ENCODE peak calls at places on chromosomes 16 and 17, in seven cellular contexts. B, E, C, R, J, Y and S are unnamed samples.

GRCh38 chr17:48724241-48725004 is 1.4 kb downstream of the PRAC2 start:
- DNase-seq in B (peak; percentile 82), E (peak; percentile 80), C (peak; percentile 64), R (peak; percentile 91), J (peak; percentile 73), Y (peak; percentile 58), S (peak; percentile 52)

GRCh38 chr17:6636105-6636504 is 4.4 kb downstream of the KIAA0753 start:
- DNase-seq in B (no peak), E (no peak), C (no peak), R (no peak), J (no peak), Y (no peak), S (no peak)

GRCh38 chr16:81645303-81645702 is 133.8 kb upstream of the PLCG2 start:
- DNase-seq in B (no peak), E (no peak), C (no peak), R (peak; percentile 37), J (peak; percentile 96), Y (no peak), S (no peak)

GRCh38 chr17:21250719-21251305 is 2.4 kb downstream of the NATD1 start:
- DNase-seq in B (no peak), E (no peak), C (no peak), R (no peak), J (no peak), Y (no peak), S (no peak)

GRCh38 chr17:59401725-59402124 is 70.3 kb downstream of the YPEL2 start:
- DNase-seq in B (no peak), E (no peak), C (no peak), R (no peak), J (no peak), Y (no peak), S (no peak)

GRCh38 chr16:62678796-62679195 is 642.6 kb upstream of the CDH8 start:
- DNase-seq in B (no peak), E (no peak), C (no peak), R (no peak), J (no peak), Y (no peak), S (no peak)

GRCh38 chr17:77853208-77853977 is 105.1 kb upstream of the TNRC6C start:
- DNase-seq in B (no peak), E (no peak), C (no peak), R (no peak), J (no peak), Y (no peak), S (no peak)

GRCh38 chr17:57068222-57068658 is 16.8 kb upstream of the AKAP1 start:
- DNase-seq in B (no peak), E (no peak), C (no peak), R (no peak), J (peak; percentile 34), Y (no peak), S (no peak)

GRCh38 chr17:20172378-20172775 is 163.2 kb downstream of the SPECC1 start:
- DNase-seq in B (no peak), E (no peak), C (no peak), R (no peak), J (no peak), Y (no peak), S (no peak)